ENCODE peak calls at places on chromosomes 13 and 19, in four cellular contexts. M is skeletal muscle cell, Y is heart right ventricle, G is ascending aorta. Q is an unnamed sample.
A peak's percentile ranks its signal among the peaks of the same experiment; 100 is the strongest.

GRCh38 chr19:42108527-42109389 is 23.5 kb downstream of the POU2F2 start:
- DNase-seq in M (peak; percentile 69), Y (peak; percentile 68), G (peak; percentile 19), Q (peak; percentile 54)

GRCh38 chr13:97018029-97018819 is 23.9 kb upstream of the OXGR1 start:
- DNase-seq in Y (no peak), G (no peak), M (no peak), Q (no peak)

GRCh38 chr19:3798137-3798536 is 12.0 kb upstream of the MATK start:
- DNase-seq in M (no peak), G (no peak), Y (no peak), Q (no peak)

GRCh38 chr13:46595136-46595917 is 42.4 kb downstream of the LRCH1 start:
- DNase-seq in G (no peak), Y (no peak), M (no peak), Q (no peak)

GRCh38 chr13:97133955-97134354 is 88.2 kb upstream of the MBNL2 start:
- DNase-seq in M (no peak), G (no peak), Y (no peak), Q (no peak)

GRCh38 chr19:55256562-55257460 is 2.0 kb downstream of the PPP6R1 start:
- DNase-seq in M (no peak), Y (no peak), G (no peak), Q (no peak)

GRCh38 chr13:42996584-42996983 is 4.5 kb upstream of the EPSTI1 start:
- DNase-seq in G (no peak), Y (no peak), M (peak; percentile 93), Q (no peak)

GRCh38 chr13:50344717-50345116 is 329.5 kb downstream of the KCNRG start:
- DNase-seq in G (no peak), Y (no peak), M (no peak), Q (no peak)

GRCh38 chr13:41075485-41075884 is 14.2 kb downstream of the WBP4 start:
- DNase-seq in M (no peak), Y (no peak), G (no peak), Q (no peak)

GRCh38 chr13:44142911-44143665 is 230.5 kb upstream of the SERP2 start:
- DNase-seq in G (no peak), Y (no peak), M (no peak), Q (no peak)

GRCh38 chr19:46753420-46754155 is 7.3 kb upstream of the STRN4 start:
- DNase-seq in M (no peak), Y (peak; percentile 52), G (no peak), Q (no peak)

GRCh38 chr13:31670831-31671617 is 68.3 kb upstream of the RXFP2 start:
- DNase-seq in Y (no peak), G (no peak), M (no peak), Q (no peak)

GRCh38 chr19:566844-567243 is 5.6 kb upstream of the BSG start:
- DNase-seq in G (no peak), M (no peak), Y (no peak), Q (no peak)
- H3K4me3 ChIP-seq in G (no peak overlapping the region), M (no peak overlapping the region), Y (no peak overlapping the region), Q (no peak overlapping the region)

GRCh38 chr19:19211499-19212432 is at the start of gene NCAN:
- DNase-seq in G (no peak), Y (no peak), M (no peak), Q (no peak)
- H3K4me3 ChIP-seq in G (no peak within 1 kb of the TSS), Y (no peak within 1 kb of the TSS), M (no peak within 1 kb of the TSS), Q (no peak within 1 kb of the TSS)

DNA sequence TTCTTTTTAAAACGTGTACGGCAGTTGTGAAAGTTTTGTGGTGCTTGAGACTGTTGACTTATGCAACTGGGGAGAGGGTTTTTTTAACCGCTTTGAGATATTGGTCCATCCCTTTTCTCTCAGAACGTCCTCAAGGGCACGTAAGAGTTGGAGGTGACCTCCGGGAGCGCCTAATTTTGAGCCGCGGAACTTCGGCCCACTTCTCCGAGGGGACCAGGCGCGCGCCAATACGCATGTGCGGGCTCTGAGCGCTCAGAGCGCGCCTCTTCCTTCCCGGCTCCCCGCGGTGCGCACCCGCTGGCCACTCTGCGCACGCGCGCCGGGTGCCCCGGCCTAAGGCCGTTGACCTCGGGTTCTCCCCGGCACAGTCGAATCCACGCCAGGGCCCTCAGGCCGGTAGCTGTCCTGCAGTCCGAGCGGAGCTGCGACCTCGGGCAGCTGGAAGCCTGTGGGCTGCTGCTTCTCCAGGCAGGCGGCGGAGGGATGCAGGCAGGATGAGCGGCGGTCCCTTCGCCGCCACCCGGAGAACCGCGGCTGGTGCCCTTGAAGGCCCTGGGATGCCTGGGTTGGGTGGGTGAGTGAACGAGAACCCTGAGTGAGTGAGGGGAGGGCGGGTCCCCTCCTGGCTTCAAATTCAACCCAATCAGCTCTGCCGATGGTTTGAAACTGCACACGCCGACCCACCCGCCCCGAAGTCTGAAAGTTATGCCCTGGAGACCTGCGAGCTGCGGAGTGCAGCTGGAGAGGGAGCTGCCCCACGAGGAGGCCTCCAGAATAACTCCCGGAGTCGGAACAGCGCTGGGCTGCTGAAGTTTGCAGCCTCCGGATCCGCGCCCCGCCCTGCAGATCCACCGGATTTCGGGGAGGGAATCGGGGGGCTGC is 7.3 kb downstream of the POU4F1 start:
- DNase-seq in G (no peak), Y (peak; percentile 20), M (no peak), Q (no peak)
- H3K4me3 ChIP-seq in G (peak overlapping the region; percentile 34), Y (no peak overlapping the region), M (peak overlapping the region; percentile 31), Q (peak overlapping the region; percentile 25)

DNA sequence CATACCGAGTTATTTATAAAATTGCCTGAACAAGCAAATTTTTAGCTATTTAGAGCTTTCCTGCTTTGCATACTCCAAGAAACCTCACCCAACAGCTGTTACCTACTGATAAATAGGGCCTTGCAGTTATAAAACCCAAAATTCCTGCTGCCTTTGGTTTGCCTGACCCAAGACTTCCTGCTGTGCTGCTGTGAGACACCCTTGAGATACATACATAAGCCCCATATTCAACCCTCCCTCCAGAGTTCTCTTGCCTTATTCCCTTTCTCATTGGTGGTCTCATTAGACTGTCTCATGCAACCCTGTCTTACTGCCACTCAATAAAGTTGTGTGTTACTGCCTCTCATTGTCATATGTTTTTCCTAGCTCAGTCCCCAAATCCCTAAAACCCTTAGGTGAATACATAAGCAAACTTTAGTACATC is 677.6 kb downstream of the UQCRFS1 start:
- DNase-seq in Y (no peak), G (no peak), M (no peak), Q (no peak)
- H3K4me3 ChIP-seq in Y (no peak overlapping the region), G (no peak overlapping the region), M (no peak overlapping the region), Q (no peak overlapping the region)

DNA sequence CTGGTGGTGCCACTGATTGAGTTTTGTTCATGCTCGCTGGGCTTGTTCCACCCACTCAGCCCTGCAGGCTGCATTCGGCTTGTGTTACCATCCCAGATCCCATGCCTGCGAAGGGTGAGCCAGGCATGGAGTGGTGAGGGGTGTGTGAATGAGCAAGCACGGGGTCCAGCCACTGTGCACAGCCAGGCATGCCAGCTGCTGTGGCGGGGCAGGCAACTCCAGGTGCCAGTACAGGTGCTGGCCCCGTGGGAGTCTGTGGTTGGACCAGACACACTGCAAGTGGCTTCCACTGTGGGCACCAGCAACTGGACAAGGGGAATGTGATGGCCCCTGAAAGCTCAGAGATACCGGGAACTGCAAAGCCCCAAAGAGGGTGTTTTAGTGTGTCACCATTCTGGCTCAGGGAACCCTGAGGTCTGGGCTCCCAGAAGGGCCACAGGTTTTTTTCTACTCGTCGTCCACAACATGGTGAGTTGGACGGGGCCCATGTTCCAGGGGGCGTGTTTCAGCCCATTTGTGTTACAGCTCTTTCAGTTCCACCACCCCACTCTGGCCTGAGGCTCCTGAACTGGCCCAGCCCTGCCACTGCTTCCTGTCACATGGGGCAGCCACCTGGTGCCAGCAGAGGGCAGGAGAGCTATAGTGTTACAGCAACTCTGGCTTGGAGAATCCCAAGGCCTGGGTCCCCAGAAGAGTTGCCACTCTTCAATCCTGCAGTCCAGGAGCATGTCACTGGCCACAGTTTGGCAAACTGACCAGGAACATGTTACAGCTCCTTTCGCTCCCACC is 217.0 kb upstream of the OBI1 start:
- DNase-seq in M (no peak), Y (no peak), G (no peak), Q (no peak)
- H3K4me3 ChIP-seq in M (no peak overlapping the region), Y (no peak overlapping the region), G (no peak overlapping the region), Q (no peak overlapping the region)